ENCODE peak calls at places on chromosomes 7 and 10, in nine cellular contexts. S, T, D, Z, X, Y, L, P and Q are unnamed samples.

GRCh38 chr7:112137141-112138101 is 68.8 kb downstream of the DOCK4 start:
- DNase-seq in X (no peak), P (no peak), D (no peak), L (no peak), S (no peak), T (no peak), Z (no peak), Y (no peak), Q (no peak)

GRCh38 chr7:43302211-43302711 is 189.8 kb downstream of the HECW1 start:
- DNase-seq in X (no peak), D (no peak), Y (peak), L (no peak), P (no peak), T (peak), Z (no peak), S (no peak), Q (no peak)

GRCh38 chr10:121159670-121160069 is 308.5 kb downstream of the WDR11 start:
- DNase-seq in X (peak), Z (no peak), D (no peak), S (no peak), L (no peak), Y (no peak), T (no peak), P (no peak), Q (no peak)

GRCh38 chr7:140696679-140697446 is at the start of gene NDUFB2:
- DNase-seq in P (peak), L (peak), Z (peak), T (no peak), D (peak), X (peak), Y (peak), S (peak), Q (peak)

GRCh38 chr10:64394744-64395143 is 873.5 kb downstream of the REEP3 start:
- DNase-seq in T (no peak), D (no peak), L (no peak), Y (no peak), P (no peak), X (no peak), S (no peak), Z (no peak), Q (no peak)

GRCh38 chr10:13771992-13772391 is 185.2 kb downstream of the PRPF18 start:
- DNase-seq in Y (no peak), T (no peak), S (no peak), X (no peak), P (no peak), D (no peak), Z (no peak), L (no peak), Q (no peak)

GRCh38 chr7:370775-371118 is 80.8 kb downstream of the FOXL3 start:
- DNase-seq in S (no peak), X (no peak), P (no peak), T (no peak), Z (no peak), L (no peak), Y (no peak), D (no peak), Q (no peak)

GRCh38 chr7:157529768-157530560 is 193.2 kb downstream of the DNAJB6 start:
- DNase-seq in Z (no peak), L (no peak), X (no peak), T (no peak), P (no peak), Y (no peak), D (peak), S (no peak), Q (no peak)

GRCh38 chr7:74542558-74543117 is 88.9 kb downstream of the GTF2IRD1 start:
- DNase-seq in P (no peak), T (no peak), Y (no peak), D (no peak), X (no peak), S (peak), L (peak), Z (peak), Q (no peak)

GRCh38 chr7:143514995-143515735 is 37.5 kb downstream of the TAS2R41 start:
- DNase-seq in Y (no peak), S (no peak), X (no peak), L (no peak), P (no peak), T (no peak), Z (no peak), D (no peak), Q (no peak)

GRCh38 chr10:119693262-119693957 is 32.4 kb upstream of the INPP5F start:
- DNase-seq in X (peak), T (no peak), L (no peak), Z (peak), D (no peak), S (no peak), P (no peak), Y (no peak), Q (no peak)

GRCh38 chr7:105246195-105247078 is 142.3 kb downstream of the SRPK2 start:
- DNase-seq in L (no peak), S (peak), X (no peak), T (no peak), D (no peak), Y (no peak), P (no peak), Z (no peak), Q (no peak)

GRCh38 chr10:117047947-117048346 is 43.0 kb upstream of the SHTN1 start:
- DNase-seq in T (no peak), Y (no peak), P (no peak), L (peak), D (no peak), Z (no peak), X (no peak), S (no peak), Q (no peak)